ENCODE peak calls at places on chromosomes 4 and X, in five cellular contexts. One of them, this sample, is unnamed. For H3K4me1, the result is how much of the 10 kb centered on the place peaks cover.

GRCh38 chr4:169397762-169398161 is 127.0 kb upstream of the SH3RF1 start:
- DNase-seq in endothelial cell of umbilical vein: peak
- DNase-seq in lower lobe of right lung: no peak
- DNase-seq in Peyer's patch: no peak
- DNase-seq in heart right ventricle: no peak
- DNase-seq in this sample: no peak

GRCh38 chr4:41638806-41639205 is 100.8 kb downstream of the LIMCH1 start:
- DNase-seq in Peyer's patch: no peak
- DNase-seq in heart right ventricle: no peak
- DNase-seq in endothelial cell of umbilical vein: no peak
- DNase-seq in lower lobe of right lung: no peak
- DNase-seq in this sample: no peak

GRCh38 chr4:20109395-20109794 is 142.3 kb upstream of the SLIT2 start:
- DNase-seq in Peyer's patch: no peak
- DNase-seq in heart right ventricle: no peak
- DNase-seq in lower lobe of right lung: no peak
- DNase-seq in endothelial cell of umbilical vein: peak
- DNase-seq in this sample: no peak

GRCh38 chr4:146582864-146583263 is 55.8 kb upstream of the POU4F2 start:
- DNase-seq in Peyer's patch: no peak
- DNase-seq in heart right ventricle: no peak
- DNase-seq in lower lobe of right lung: no peak
- DNase-seq in endothelial cell of umbilical vein: no peak
- DNase-seq in this sample: no peak

GRCh38 chr4:155001229-155001628 is 207.2 kb upstream of the NPY2R start:
- DNase-seq in endothelial cell of umbilical vein: no peak
- DNase-seq in lower lobe of right lung: no peak
- DNase-seq in heart right ventricle: no peak
- DNase-seq in Peyer's patch: no peak
- DNase-seq in this sample: no peak

GRCh38 chrX:43140546-43140945 is 362.6 kb upstream of the PPP1R2C start:
- DNase-seq in lower lobe of right lung: no peak
- DNase-seq in Peyer's patch: no peak
- DNase-seq in endothelial cell of umbilical vein: no peak
- DNase-seq in heart right ventricle: no peak
- DNase-seq in this sample: no peak

GRCh38 chr4:83011779-83012630 is 1.4 kb upstream of the LIN54 start:
- DNase-seq in Peyer's patch: peak
- DNase-seq in heart right ventricle: peak
- DNase-seq in lower lobe of right lung: peak
- DNase-seq in endothelial cell of umbilical vein: peak
- DNase-seq in this sample: peak

GRCh38 chr4:4274226-4274625 is 15.7 kb downstream of the LYAR start:
- DNase-seq in heart right ventricle: no peak
- DNase-seq in endothelial cell of umbilical vein: no peak
- DNase-seq in lower lobe of right lung: peak
- DNase-seq in Peyer's patch: no peak
- DNase-seq in this sample: no peak

GRCh38 chr4:173990126-173990878 is 293.2 kb downstream of the FBXO8 start:
- DNase-seq in endothelial cell of umbilical vein: peak
- DNase-seq in heart right ventricle: peak
- DNase-seq in Peyer's patch: no peak
- DNase-seq in lower lobe of right lung: no peak
- DNase-seq in this sample: no peak

GRCh38 chr4:139245590-139245989 is 34.4 kb downstream of the MGARP start:
- DNase-seq in lower lobe of right lung: no peak
- DNase-seq in heart right ventricle: no peak
- DNase-seq in endothelial cell of umbilical vein: peak
- DNase-seq in Peyer's patch: no peak
- DNase-seq in this sample: no peak

GRCh38 chr4:26141916-26142638 is 178.7 kb upstream of the RBPJ start:
- DNase-seq in heart right ventricle: peak
- DNase-seq in lower lobe of right lung: no peak
- DNase-seq in Peyer's patch: peak
- DNase-seq in endothelial cell of umbilical vein: no peak
- DNase-seq in this sample: no peak

GRCh38 chr4:8282742-8283141 is 13.2 kb downstream of the HTRA3 start:
- DNase-seq in lower lobe of right lung: no peak
- DNase-seq in Peyer's patch: no peak
- DNase-seq in endothelial cell of umbilical vein: no peak
- DNase-seq in heart right ventricle: no peak
- DNase-seq in this sample: no peak

GRCh38 chrX:139739138-139739537 is 31.2 kb upstream of the MCF2 start:
- DNase-seq in Peyer's patch: no peak
- DNase-seq in lower lobe of right lung: no peak
- DNase-seq in endothelial cell of umbilical vein: peak
- DNase-seq in heart right ventricle: no peak
- DNase-seq in this sample: no peak

GRCh38 chr4:113760094-113760851 is 1.3 kb downstream of the CAMK2D start:
- DNase-seq in endothelial cell of umbilical vein: peak
- DNase-seq in Peyer's patch: peak
- DNase-seq in lower lobe of right lung: peak
- DNase-seq in heart right ventricle: no peak
- DNase-seq in this sample: peak

GRCh38 chr4:132332932-132333722 is 816.0 kb upstream of the PCDH10 start:
- DNase-seq in Peyer's patch: no peak
- DNase-seq in endothelial cell of umbilical vein: peak
- DNase-seq in lower lobe of right lung: no peak
- DNase-seq in heart right ventricle: no peak
- DNase-seq in this sample: no peak

GRCh38 chr4:150799207-150799606 is 215.9 kb downstream of the LRBA start:
- DNase-seq in heart right ventricle: no peak
- DNase-seq in lower lobe of right lung: no peak
- DNase-seq in Peyer's patch: no peak
- DNase-seq in endothelial cell of umbilical vein: no peak
- DNase-seq in this sample: no peak

GRCh38 chr4:85514783-85515182 is 39.8 kb downstream of the ARHGAP24 start:
- DNase-seq in lower lobe of right lung: no peak
- DNase-seq in heart right ventricle: no peak
- DNase-seq in Peyer's patch: no peak
- DNase-seq in endothelial cell of umbilical vein: no peak
- DNase-seq in this sample: no peak

GRCh38 chr4:93469560-93469959 is 359.0 kb upstream of the ATOH1 start:
- DNase-seq in lower lobe of right lung: no peak
- DNase-seq in Peyer's patch: no peak
- DNase-seq in endothelial cell of umbilical vein: no peak
- DNase-seq in heart right ventricle: no peak
- DNase-seq in this sample: no peak

GRCh38 chr4:41119867-41120295 is 94.5 kb downstream of the APBB2 start:
- DNase-seq in endothelial cell of umbilical vein: no peak
- DNase-seq in heart right ventricle: no peak
- DNase-seq in Peyer's patch: no peak
- DNase-seq in lower lobe of right lung: no peak
- DNase-seq in this sample: no peak

GRCh38 chrX:75781618-75782017 is 3.4 kb downstream of the MAGEE2 start:
- DNase-seq in endothelial cell of umbilical vein: no peak
- DNase-seq in heart right ventricle: peak
- DNase-seq in lower lobe of right lung: no peak
- DNase-seq in Peyer's patch: no peak
- DNase-seq in this sample: no peak

GRCh38 chr4:85106805-85107336 is 140.4 kb upstream of the WDFY3 start:
- DNase-seq in heart right ventricle: no peak
- DNase-seq in Peyer's patch: no peak
- DNase-seq in endothelial cell of umbilical vein: no peak
- DNase-seq in lower lobe of right lung: no peak
- DNase-seq in this sample: no peak

GRCh38 chr4:8228319-8229250 is 29.5 kb downstream of the SH3TC1 start:
- DNase-seq in heart right ventricle: peak
- DNase-seq in lower lobe of right lung: peak
- DNase-seq in endothelial cell of umbilical vein: peak
- DNase-seq in Peyer's patch: peak
- DNase-seq in this sample: peak

GRCh38 chr4:7430368-7430964 is 4.3 kb downstream of the PSAPL1 start:
- DNase-seq in endothelial cell of umbilical vein: no peak
- DNase-seq in lower lobe of right lung: peak
- DNase-seq in heart right ventricle: no peak
- DNase-seq in Peyer's patch: no peak
- DNase-seq in this sample: peak

GRCh38 chr4:20395160-20395773 is 143.6 kb downstream of the SLIT2 start:
- DNase-seq in endothelial cell of umbilical vein: peak
- DNase-seq in lower lobe of right lung: no peak
- DNase-seq in heart right ventricle: no peak
- DNase-seq in Peyer's patch: no peak
- DNase-seq in this sample: peak

GRCh38 chr4:41281038-41281634 is 24.4 kb downstream of the UCHL1 start:
- DNase-seq in lower lobe of right lung: no peak
- DNase-seq in heart right ventricle: peak
- DNase-seq in Peyer's patch: no peak
- DNase-seq in endothelial cell of umbilical vein: peak
- DNase-seq in this sample: no peak

GRCh38 chrX:115462406-115462805 is 98.6 kb upstream of the PLS3 start:
- DNase-seq in Peyer's patch: no peak
- DNase-seq in endothelial cell of umbilical vein: peak
- DNase-seq in heart right ventricle: no peak
- DNase-seq in lower lobe of right lung: no peak
- DNase-seq in this sample: no peak

GRCh38 chr4:64144994-64145393 is 264.3 kb downstream of the TECRL start:
- DNase-seq in endothelial cell of umbilical vein: no peak
- DNase-seq in Peyer's patch: no peak
- DNase-seq in lower lobe of right lung: no peak
- DNase-seq in heart right ventricle: peak
- DNase-seq in this sample: no peak

GRCh38 chrX:40887476-40887875 is 152.1 kb upstream of the MED14 start:
- DNase-seq in lower lobe of right lung: no peak
- DNase-seq in Peyer's patch: no peak
- DNase-seq in endothelial cell of umbilical vein: no peak
- DNase-seq in heart right ventricle: no peak
- DNase-seq in this sample: no peak

GRCh38 chr4:85372986-85373385 is 102.0 kb upstream of the ARHGAP24 start:
- DNase-seq in lower lobe of right lung: no peak
- DNase-seq in heart right ventricle: no peak
- DNase-seq in endothelial cell of umbilical vein: no peak
- DNase-seq in Peyer's patch: no peak
- DNase-seq in this sample: no peak

GRCh38 chr4:164373021-164373420 is 380.9 kb upstream of the SMIM31 start:
- DNase-seq in Peyer's patch: no peak
- DNase-seq in heart right ventricle: no peak
- DNase-seq in lower lobe of right lung: no peak
- DNase-seq in endothelial cell of umbilical vein: no peak
- DNase-seq in this sample: no peak

GRCh38 chrX:114267127-114267526 is 316.8 kb upstream of the HTR2C start:
- DNase-seq in heart right ventricle: no peak
- DNase-seq in Peyer's patch: no peak
- DNase-seq in lower lobe of right lung: no peak
- DNase-seq in endothelial cell of umbilical vein: no peak
- DNase-seq in this sample: no peak

GRCh38 chrX:22134681-22135080 is 102.6 kb downstream of the PHEX start:
- DNase-seq in endothelial cell of umbilical vein: peak
- DNase-seq in heart right ventricle: no peak
- DNase-seq in Peyer's patch: no peak
- DNase-seq in lower lobe of right lung: no peak
- DNase-seq in this sample: no peak

DNA sequence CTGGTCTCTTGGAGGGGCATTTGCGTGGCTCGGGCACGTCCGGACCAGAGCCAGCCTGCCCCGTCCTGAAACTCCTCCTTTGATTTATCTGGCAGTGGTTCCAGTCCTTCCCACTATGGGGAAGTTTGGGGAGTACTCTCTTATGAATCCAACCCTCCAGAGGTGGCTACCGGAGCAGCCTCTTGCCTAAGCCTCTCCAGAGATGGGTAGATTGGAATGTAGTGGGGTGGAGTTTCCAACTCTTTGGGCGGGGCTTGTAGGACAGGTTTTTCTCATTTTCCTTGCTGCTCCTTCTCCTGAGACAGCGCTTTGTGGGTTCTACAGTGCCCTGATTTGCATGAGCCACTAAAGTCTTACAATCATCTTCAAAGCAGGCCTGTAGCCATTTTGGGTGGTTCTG is 60.1 kb upstream of the XAGE1B start:
- DNase-seq in heart right ventricle: no peak
- DNase-seq in endothelial cell of umbilical vein: no peak
- DNase-seq in lower lobe of right lung: no peak
- DNase-seq in Peyer's patch: no peak
- DNase-seq in this sample: no peak
- H3K4me1 ChIP-seq in heart right ventricle: under half
- H3K4me1 ChIP-seq in endothelial cell of umbilical vein: under half
- H3K4me1 ChIP-seq in lower lobe of right lung: under half
- H3K4me1 ChIP-seq in Peyer's patch: under half
- H3K4me1 ChIP-seq in this sample: under half

DNA sequence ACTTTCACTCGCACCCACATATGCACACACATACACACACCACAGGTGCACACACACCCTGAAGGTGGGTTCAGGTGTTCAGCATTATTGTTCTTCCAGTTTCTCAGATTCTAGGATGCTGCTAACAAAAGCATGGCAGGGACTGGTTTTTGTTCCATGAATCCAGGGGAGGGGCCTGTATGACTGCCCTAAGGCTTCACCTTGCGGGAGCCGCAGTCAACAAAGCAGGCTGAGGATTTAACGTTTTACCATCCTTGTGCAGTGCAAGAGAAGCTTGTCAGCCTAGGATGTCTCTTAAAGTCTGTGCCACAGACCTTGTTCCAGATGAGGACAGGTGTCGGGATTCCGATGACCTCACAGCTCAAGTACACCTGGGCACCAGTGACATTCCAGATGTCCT is 61.8 kb downstream of the POLR2B start:
- DNase-seq in endothelial cell of umbilical vein: no peak
- DNase-seq in Peyer's patch: no peak
- DNase-seq in heart right ventricle: no peak
- DNase-seq in lower lobe of right lung: no peak
- DNase-seq in this sample: no peak
- TF ChIP-seq CTCF in endothelial cell of umbilical vein: no peak
- TF ChIP-seq CTCF in Peyer's patch: no peak
- TF ChIP-seq CTCF in heart right ventricle: no peak
- TF ChIP-seq CTCF in lower lobe of right lung: no peak
- TF ChIP-seq CTCF in this sample: no peak

GRCh38 chr4:98891533-98892337 is 37.2 kb downstream of the EIF4E start:
- DNase-seq in endothelial cell of umbilical vein: no peak
- DNase-seq in Peyer's patch: no peak
- DNase-seq in heart right ventricle: no peak
- DNase-seq in lower lobe of right lung: no peak
- DNase-seq in this sample: no peak

GRCh38 chr4:98887137-98887536 is 41.8 kb downstream of the EIF4E start:
- DNase-seq in endothelial cell of umbilical vein: no peak
- DNase-seq in Peyer's patch: no peak
- DNase-seq in lower lobe of right lung: no peak
- DNase-seq in heart right ventricle: no peak
- DNase-seq in this sample: no peak

DNA sequence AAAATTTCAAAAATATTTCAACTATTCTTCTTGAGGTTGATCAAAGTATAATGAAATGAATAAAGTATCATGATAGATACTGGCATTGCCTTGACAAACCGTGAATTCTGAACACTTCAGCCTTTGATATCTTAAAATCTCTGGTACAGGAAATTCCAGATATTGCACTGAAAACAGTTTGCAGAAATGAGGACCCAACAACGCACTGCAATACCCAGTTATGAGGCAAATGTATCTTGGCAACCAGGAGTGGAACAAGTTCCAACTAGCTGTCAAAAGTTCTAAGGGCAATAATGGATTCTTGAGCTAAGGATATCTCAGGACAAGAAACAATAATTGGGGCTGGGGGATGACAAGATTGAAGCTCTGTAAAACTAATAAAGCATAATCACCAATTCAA is 38.2 kb downstream of the EIF4E start:
- DNase-seq in lower lobe of right lung: no peak
- DNase-seq in heart right ventricle: no peak
- DNase-seq in Peyer's patch: no peak
- DNase-seq in endothelial cell of umbilical vein: peak
- DNase-seq in this sample: no peak
- H3K27ac ChIP-seq in lower lobe of right lung: no peak
- H3K27ac ChIP-seq in heart right ventricle: no peak
- H3K27ac ChIP-seq in Peyer's patch: no peak
- H3K27ac ChIP-seq in endothelial cell of umbilical vein: no peak
- H3K27ac ChIP-seq in this sample: no peak

GRCh38 chr4:183132081-183132480 is 33.0 kb downstream of the WWC2 start:
- DNase-seq in endothelial cell of umbilical vein: no peak
- DNase-seq in heart right ventricle: no peak
- DNase-seq in Peyer's patch: no peak
- DNase-seq in lower lobe of right lung: no peak
- DNase-seq in this sample: no peak
- H3K4me1 ChIP-seq in endothelial cell of umbilical vein: under half
- H3K4me1 ChIP-seq in heart right ventricle: under half
- H3K4me1 ChIP-seq in Peyer's patch: under half
- H3K4me1 ChIP-seq in lower lobe of right lung: under half
- H3K4me1 ChIP-seq in this sample: under half

This sample was measured in right lobe of liver.